ENCODE peak calls at places on chromosomes 11 and 22, in six cellular contexts. K is nephron progenitor cell, V is body of pancreas, X is osteocyte, C is kidney epithelial cell, S is tibial nerve. G is an unnamed sample.
A peak's percentile ranks its signal among the peaks of the same experiment; 100 is the strongest.

GRCh38 chr11:94623120-94623735 is 56.1 kb downstream of the PIWIL4 start:
- DNase-seq in K (peak; percentile 71), C (peak; percentile 47), S (peak; percentile 28), V (peak; percentile 70), X (no peak), G (no peak)

GRCh38 chr22:19520566-19521305 is 3.5 kb downstream of the CLDN5 start:
- DNase-seq in C (no peak), V (no peak), S (no peak), K (no peak), X (no peak), G (no peak)

GRCh38 chr11:130786987-130787688 is 129.1 kb downstream of the SNX19 start:
- DNase-seq in C (no peak), V (peak; percentile 57), K (no peak), X (peak; percentile 85), S (no peak), G (no peak)

GRCh38 chr22:33526434-33527107 is 393.7 kb downstream of the LARGE1 start:
- DNase-seq in X (no peak), K (no peak), V (peak; percentile 50), S (no peak), C (no peak), G (no peak)

GRCh38 chr11:2420502-2421225 is 20.1 kb downstream of the TSSC4 start:
- DNase-seq in S (peak; percentile 42), K (peak; percentile 83), V (peak; percentile 79), C (peak; percentile 14), X (no peak), G (no peak)

GRCh38 chr11:1693327-1694063 is 3.5 kb upstream of the KRTAP5-6 start:
- DNase-seq in C (no peak), V (peak; percentile 82), S (peak; percentile 59), K (peak; percentile 96), X (peak; percentile 95), G (peak; percentile 74)

GRCh38 chr22:50250555-50251471 is at the start of gene HDAC10:
- DNase-seq in S (no peak), V (peak; percentile 86), K (peak; percentile 87), C (no peak), X (peak; percentile 92), G (no peak)

GRCh38 chr11:95301497-95301896 is 70.5 kb upstream of the SESN3 start:
- DNase-seq in V (peak; percentile 68), K (no peak), X (no peak), S (no peak), C (no peak), G (no peak)

GRCh38 chr11:45537617-45538016 is 127.8 kb downstream of the CHST1 start:
- DNase-seq in X (no peak), C (no peak), S (no peak), K (no peak), V (no peak), G (no peak)

GRCh38 chr11:64511966-64512365 is 79.1 kb upstream of the SLC22A12 start:
- DNase-seq in V (no peak), C (no peak), S (no peak), X (no peak), K (no peak), G (no peak)

GRCh38 chr11:82756765-82757650 is 23.3 kb upstream of the FAM181B start:
- DNase-seq in C (no peak), X (no peak), K (no peak), S (no peak), V (peak; percentile 52), G (no peak)

GRCh38 chr11:18769802-18770456 is 21.7 kb downstream of the PTPN5 start:
- DNase-seq in X (no peak), S (no peak), K (no peak), C (no peak), V (no peak), G (no peak)

GRCh38 chr11:3802016-3802790 is 4.8 kb upstream of the NUP98 start:
- DNase-seq in X (no peak), K (no peak), S (no peak), C (no peak), V (no peak), G (no peak)

GRCh38 chr11:96050435-96051182 is 126.7 kb upstream of the MTMR2 start:
- DNase-seq in S (no peak), K (no peak), V (no peak), X (no peak), C (no peak), G (no peak)

GRCh38 chr11:3167143-3168119 is 2.3 kb upstream of the OSBPL5 start:
- DNase-seq in X (no peak), K (no peak), V (no peak), S (peak; percentile 11), C (no peak), G (no peak)

GRCh38 chr11:112455791-112456190 is 195.1 kb upstream of the PLET1 start:
- DNase-seq in V (no peak), X (no peak), S (no peak), K (no peak), C (no peak), G (no peak)

GRCh38 chr22:33472462-33473344 is 414.5 kb upstream of the SYN3 start:
- DNase-seq in S (no peak), X (no peak), K (no peak), C (no peak), V (no peak), G (no peak)

GRCh38 chr11:4881860-4882500 is at the start of gene OR51T1:
- DNase-seq in C (no peak), V (no peak), X (no peak), S (no peak), K (peak; percentile 33), G (no peak)

GRCh38 chr11:14544611-14545010 is 24.4 kb upstream of the PSMA1 start:
- DNase-seq in S (no peak), V (no peak), K (no peak), X (no peak), C (no peak), G (no peak)

GRCh38 chr11:68998390-68998911 is 14.6 kb downstream of the MRGPRF start:
- DNase-seq in S (peak; percentile 9), C (no peak), V (no peak), X (no peak), K (no peak), G (peak; percentile 15)

GRCh38 chr11:12792590-12792989 is 118.4 kb downstream of the TEAD1 start:
- DNase-seq in X (no peak), S (no peak), C (no peak), K (no peak), V (no peak), G (no peak)

GRCh38 chr11:70252844-70253243 is 17.6 kb upstream of the PPFIA1 start:
- DNase-seq in C (no peak), K (no peak), X (no peak), V (no peak), S (no peak), G (no peak)

GRCh38 chr11:69166186-69167115 is 10.7 kb downstream of the SMIM38 start:
- DNase-seq in X (no peak), C (peak; percentile 83), K (no peak), S (no peak), V (peak; percentile 9), G (no peak)

GRCh38 chr11:105367129-105367528 is 227.6 kb upstream of the CARD18 start:
- DNase-seq in S (no peak), C (no peak), K (no peak), V (no peak), X (no peak), G (no peak)

GRCh38 chr11:92932023-92932422 is 37.4 kb upstream of the MTNR1B start:
- DNase-seq in V (no peak), K (no peak), X (no peak), C (peak; percentile 9), S (no peak), G (no peak)

GRCh38 chr11:115497303-115497702 is 6.9 kb downstream of the CADM1 start:
- DNase-seq in S (no peak), K (no peak), V (no peak), C (no peak), X (no peak), G (no peak)

GRCh38 chr11:115493905-115494304 is 10.3 kb downstream of the CADM1 start:
- DNase-seq in V (no peak), X (no peak), K (no peak), S (no peak), C (no peak), G (no peak)

GRCh38 chr11:115498354-115498753 is 5.9 kb downstream of the CADM1 start:
- DNase-seq in C (no peak), S (no peak), X (no peak), V (no peak), K (no peak), G (no peak)

GRCh38 chr11:115499241-115499799 is 4.9 kb downstream of the CADM1 start:
- DNase-seq in K (no peak), X (no peak), V (no peak), S (no peak), C (no peak), G (no peak)

GRCh38 chr11:115496892-115497291 is 7.3 kb downstream of the CADM1 start:
- DNase-seq in S (no peak), K (no peak), X (no peak), C (no peak), V (no peak), G (no peak)
- TF ChIP-seq CTCF in S (no peak), K (no peak), X (no peak), C (no peak), V (no peak), G (no peak)

GRCh38 chr22:44329179-44329796 is 16.5 kb upstream of the SHISAL1 start:
- DNase-seq in C (no peak), X (no peak), S (no peak), V (no peak), K (no peak), G (no peak)
- TF ChIP-seq CTCF in C (no peak), X (no peak), S (no peak), V (no peak), K (no peak), G (no peak)

DNA sequence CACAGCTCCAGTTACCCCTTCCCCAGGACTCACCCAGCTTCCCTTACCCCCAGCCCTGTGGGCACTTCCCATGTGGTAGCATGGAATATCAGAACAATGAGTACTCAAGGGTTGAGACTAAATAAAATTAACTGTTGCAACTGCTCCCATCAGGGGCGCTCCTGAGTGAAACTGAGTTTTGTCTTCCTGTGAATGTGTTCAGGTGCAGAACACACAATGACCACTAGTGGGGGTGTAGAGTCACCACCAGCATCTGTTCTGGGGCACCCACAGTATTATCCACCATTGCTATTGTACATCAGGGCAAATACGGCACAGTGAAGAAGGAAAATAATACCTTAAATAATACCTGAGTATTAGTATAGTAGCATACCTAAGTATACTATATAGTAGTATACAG is 689.7 kb downstream of the TBC1D22A start:
- DNase-seq in X (no peak), S (no peak), K (no peak), V (no peak), C (no peak), G (no peak)
- TF ChIP-seq CTCF in X (no peak), S (no peak), K (no peak), V (no peak), C (no peak), G (no peak)

DNA sequence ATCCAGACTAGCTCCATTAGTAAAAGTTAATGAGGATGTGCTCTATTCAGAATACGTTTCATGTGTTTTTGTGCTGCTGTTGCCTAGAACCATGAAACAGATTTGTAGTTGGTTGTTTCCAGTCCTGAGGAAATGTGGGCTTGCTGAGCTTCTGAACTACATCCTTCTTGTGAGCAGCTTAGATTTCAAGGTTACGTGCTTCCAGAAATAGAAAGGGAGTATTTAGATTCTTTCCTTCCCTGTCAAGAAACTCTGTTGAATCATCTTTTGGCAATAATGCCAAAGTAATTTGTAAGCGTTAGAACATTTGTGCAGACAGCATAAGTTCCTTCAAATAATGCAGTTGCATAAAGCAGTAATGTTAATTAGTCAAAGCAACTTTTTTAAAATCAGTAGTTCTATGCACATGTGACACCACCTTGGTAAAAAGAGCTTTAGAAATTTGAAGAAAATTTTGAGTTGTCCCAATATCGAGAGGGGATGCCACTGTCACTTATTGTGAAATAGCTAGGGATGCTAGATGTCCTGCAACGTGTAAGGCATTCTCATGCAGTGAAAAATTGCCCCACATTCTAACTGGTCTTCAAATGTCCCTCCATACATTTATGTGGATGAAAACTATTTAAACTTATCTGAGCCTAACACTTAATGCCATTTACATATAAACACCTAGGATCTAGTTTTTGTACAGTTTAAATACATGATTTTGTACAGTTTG is 169.6 kb downstream of the ETS1 start:
- DNase-seq in S (no peak), C (no peak), X (no peak), K (no peak), V (no peak), G (no peak)
- TF ChIP-seq CTCF in S (no peak), C (no peak), X (no peak), K (no peak), V (no peak), G (no peak)